ENCODE peak calls at places on chromosomes 2 and 18, in nine cellular contexts. F, K, M, S, T, R, I, H and Z are unnamed samples.

GRCh38 chr2:128156812-128157211 is 65.8 kb downstream of the UGGT1 start:
- DNase-seq in F (no peak), K (no peak), M (no peak), S (no peak), T (no peak), R (no peak), I (no peak), H (no peak), Z (no peak)

GRCh38 chr2:28896906-28897305 is 2.4 kb downstream of the WDR43 start:
- DNase-seq in F (no peak), K (no peak), M (no peak), S (no peak), T (no peak), R (no peak), I (peak), H (no peak), Z (no peak)

GRCh38 chr18:4107049-4107459 is 348.1 kb downstream of the DLGAP1 start:
- DNase-seq in F (no peak), K (no peak), M (peak), S (no peak), T (no peak), R (no peak), I (no peak), H (no peak), Z (peak)

GRCh38 chr2:234496442-234496834 is 443 bp downstream of the ARL4C start:
- DNase-seq in F (peak), K (no peak), M (no peak), S (peak), T (peak), R (peak), I (peak), H (peak), Z (no peak)

GRCh38 chr18:52588916-52589315 is 248.9 kb downstream of the DCC start:
- DNase-seq in F (no peak), K (peak), M (no peak), S (no peak), T (no peak), R (no peak), I (peak), H (no peak), Z (no peak)

GRCh38 chr2:176001281-176001902 is 675 bp downstream of the LNPK start:
- DNase-seq in F (peak), K (no peak), M (peak), S (peak), T (peak), R (no peak), I (peak), H (peak), Z (peak)

GRCh38 chr2:188529710-188530109 is 238.0 kb downstream of the GULP1 start:
- DNase-seq in F (no peak), K (no peak), M (no peak), S (no peak), T (no peak), R (no peak), I (peak), H (no peak), Z (no peak)

GRCh38 chr2:201233192-201234166 is 26.9 kb upstream of the CASP8 start:
- DNase-seq in F (peak), K (no peak), M (no peak), S (peak), T (peak), R (peak), I (no peak), H (peak), Z (no peak)

GRCh38 chr2:112109278-112109677 is 28.9 kb upstream of the FBLN7 start:
- DNase-seq in F (no peak), K (no peak), M (no peak), S (no peak), T (no peak), R (no peak), I (no peak), H (no peak), Z (no peak)

GRCh38 chr2:43464546-43464945 is 131.3 kb downstream of the THADA start:
- DNase-seq in F (no peak), K (no peak), M (no peak), S (no peak), T (no peak), R (no peak), I (peak), H (no peak), Z (no peak)

GRCh38 chr2:220143336-220143735 is 515.9 kb downstream of the SLC4A3 start:
- DNase-seq in F (no peak), K (peak), M (no peak), S (no peak), T (no peak), R (no peak), I (peak), H (no peak), Z (no peak)

GRCh38 chr2:179129574-179130238 is 79.8 kb upstream of the CCDC141 start:
- DNase-seq in F (no peak), K (no peak), M (peak), S (no peak), T (no peak), R (no peak), I (peak), H (no peak), Z (no peak)

GRCh38 chr18:44789704-44790103 is 109.0 kb downstream of the SETBP1 start:
- DNase-seq in F (no peak), K (no peak), M (peak), S (no peak), T (no peak), R (no peak), I (peak), H (no peak), Z (no peak)

GRCh38 chr2:230052299-230052698 is 16.4 kb downstream of the SLC16A14 start:
- DNase-seq in F (no peak), K (no peak), M (no peak), S (no peak), T (no peak), R (no peak), I (no peak), H (no peak), Z (no peak)

GRCh38 chr2:46164581-46165301 is 132.5 kb upstream of the EPAS1 start:
- DNase-seq in F (no peak), K (peak), M (no peak), S (no peak), T (no peak), R (no peak), I (peak), H (no peak), Z (peak)

GRCh38 chr2:96532641-96533291 is 3.8 kb upstream of the ARID5A start:
- DNase-seq in F (no peak), K (no peak), M (no peak), S (no peak), T (no peak), R (no peak), I (no peak), H (no peak), Z (no peak)

GRCh38 chr2:126568734-126569133 is 87.2 kb upstream of the GYPC start:
- DNase-seq in F (no peak), K (no peak), M (no peak), S (no peak), T (no peak), R (no peak), I (no peak), H (no peak), Z (no peak)

GRCh38 chr2:127560201-127560928 is 24.9 kb downstream of the MYO7B start:
- DNase-seq in F (no peak), K (no peak), M (peak), S (no peak), T (no peak), R (no peak), I (peak), H (no peak), Z (peak)

GRCh38 chr18:10875836-10876235 is 273.5 kb downstream of the PIEZO2 start:
- DNase-seq in F (no peak), K (no peak), M (no peak), S (no peak), T (no peak), R (no peak), I (no peak), H (no peak), Z (no peak)